ENCODE peak calls at places on chromosomes 4 and X, in nine cellular contexts. One of them, this sample, is unnamed.

GRCh38 chr4:8528713-8529112 is 51.5 kb upstream of the GPR78 start:
- DNase-seq in HCT116: no peak
- DNase-seq in IMR-90: peak; percentile 65
- DNase-seq in GM23338: no peak
- DNase-seq in left ventricle myocardium inferior: no peak
- DNase-seq in RWPE1: no peak
- DNase-seq in pancreas: no peak
- DNase-seq in psoas muscle: no peak
- DNase-seq in brain microvascular endothelial cell: peak; percentile 74
- DNase-seq in this sample: no peak

GRCh38 chrX:40299028-40299479 is 201.3 kb upstream of the BCOR start:
- DNase-seq in HCT116: no peak
- DNase-seq in IMR-90: no peak
- DNase-seq in GM23338: peak; percentile 74
- DNase-seq in left ventricle myocardium inferior: no peak
- DNase-seq in RWPE1: no peak
- DNase-seq in pancreas: no peak
- DNase-seq in psoas muscle: no peak
- DNase-seq in brain microvascular endothelial cell: no peak
- DNase-seq in this sample: no peak

GRCh38 chr4:153215976-153216375 is 11.7 kb downstream of the TRIM2 start:
- DNase-seq in HCT116: no peak
- DNase-seq in IMR-90: no peak
- DNase-seq in GM23338: no peak
- DNase-seq in left ventricle myocardium inferior: no peak
- DNase-seq in RWPE1: no peak
- DNase-seq in pancreas: no peak
- DNase-seq in psoas muscle: no peak
- DNase-seq in brain microvascular endothelial cell: no peak
- DNase-seq in this sample: no peak

GRCh38 chrX:54178100-54178940 is 4.7 kb downstream of the FAM120C start:
- DNase-seq in HCT116: no peak
- DNase-seq in IMR-90: peak; percentile 82
- DNase-seq in GM23338: no peak
- DNase-seq in left ventricle myocardium inferior: no peak
- DNase-seq in RWPE1: peak; percentile 64
- DNase-seq in pancreas: no peak
- DNase-seq in psoas muscle: no peak
- DNase-seq in brain microvascular endothelial cell: peak; percentile 43
- DNase-seq in this sample: peak; percentile 54

GRCh38 chrX:72576161-72576896 is 3.7 kb upstream of the HDAC8 start:
- DNase-seq in HCT116: no peak
- DNase-seq in IMR-90: peak; percentile 52
- DNase-seq in GM23338: no peak
- DNase-seq in left ventricle myocardium inferior: no peak
- DNase-seq in RWPE1: peak; percentile 6
- DNase-seq in pancreas: no peak
- DNase-seq in psoas muscle: no peak
- DNase-seq in brain microvascular endothelial cell: peak; percentile 37
- DNase-seq in this sample: no peak

GRCh38 chr4:110959041-110959643 is 336.3 kb upstream of the PITX2 start:
- DNase-seq in HCT116: no peak
- DNase-seq in IMR-90: peak; percentile 30
- DNase-seq in GM23338: no peak
- DNase-seq in left ventricle myocardium inferior: no peak
- DNase-seq in RWPE1: no peak
- DNase-seq in pancreas: no peak
- DNase-seq in psoas muscle: no peak
- DNase-seq in brain microvascular endothelial cell: no peak
- DNase-seq in this sample: no peak

GRCh38 chrX:72395252-72395651 is 89.5 kb upstream of the CITED1 start:
- DNase-seq in HCT116: no peak
- DNase-seq in IMR-90: no peak
- DNase-seq in GM23338: no peak
- DNase-seq in left ventricle myocardium inferior: no peak
- DNase-seq in RWPE1: no peak
- DNase-seq in pancreas: no peak
- DNase-seq in psoas muscle: no peak
- DNase-seq in brain microvascular endothelial cell: no peak
- DNase-seq in this sample: no peak

GRCh38 chr4:113256946-113257345 is 207.5 kb downstream of the ANK2 start:
- DNase-seq in HCT116: no peak
- DNase-seq in IMR-90: peak; percentile 8
- DNase-seq in GM23338: no peak
- DNase-seq in left ventricle myocardium inferior: no peak
- DNase-seq in RWPE1: peak; percentile 9
- DNase-seq in pancreas: no peak
- DNase-seq in psoas muscle: no peak
- DNase-seq in brain microvascular endothelial cell: no peak
- DNase-seq in this sample: no peak

GRCh38 chr4:140252742-140253555 is 99.0 kb upstream of the MAML3 start:
- DNase-seq in HCT116: peak; percentile 43
- DNase-seq in IMR-90: peak; percentile 56
- DNase-seq in GM23338: peak; percentile 74
- DNase-seq in left ventricle myocardium inferior: peak; percentile 77
- DNase-seq in RWPE1: peak; percentile 74
- DNase-seq in pancreas: peak; percentile 65
- DNase-seq in psoas muscle: peak; percentile 83
- DNase-seq in brain microvascular endothelial cell: peak; percentile 38
- DNase-seq in this sample: peak; percentile 81

GRCh38 chr4:84691170-84691691 is 108.3 kb downstream of the CDS1 start:
- DNase-seq in HCT116: peak; percentile 86
- DNase-seq in IMR-90: peak; percentile 94
- DNase-seq in GM23338: peak; percentile 16
- DNase-seq in left ventricle myocardium inferior: no peak
- DNase-seq in RWPE1: peak; percentile 96
- DNase-seq in pancreas: no peak
- DNase-seq in psoas muscle: no peak
- DNase-seq in brain microvascular endothelial cell: peak; percentile 88
- DNase-seq in this sample: peak; percentile 94

DNA sequence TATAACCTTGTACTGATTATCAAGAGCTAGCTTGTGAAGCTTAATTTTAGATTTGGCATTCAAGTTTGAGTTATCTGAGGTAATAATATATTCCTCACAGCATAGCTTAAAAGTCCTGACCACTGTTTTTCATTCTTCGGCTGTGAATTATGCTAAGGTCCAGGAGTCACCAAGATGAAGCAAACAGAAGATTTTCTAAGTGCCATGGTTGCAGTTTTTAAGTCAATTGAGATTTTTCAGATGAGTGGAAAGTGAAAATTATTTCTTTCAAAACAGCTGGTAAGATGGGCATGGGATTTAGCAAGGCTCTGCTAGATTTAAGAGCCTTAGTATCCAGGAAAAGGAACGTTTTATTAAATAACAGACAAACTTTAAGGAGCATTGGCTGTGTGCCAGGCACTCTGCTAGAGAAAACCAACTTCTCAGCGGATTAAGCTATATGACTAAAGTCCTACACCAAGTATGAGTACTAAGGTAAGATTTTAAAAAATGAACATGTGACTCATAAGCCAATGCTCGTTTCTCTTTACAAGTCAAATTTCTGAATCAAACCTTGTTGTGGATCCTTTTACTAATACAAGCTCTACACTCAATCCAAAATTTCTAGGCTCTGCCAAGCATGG is 149.9 kb upstream of the IL15 start:
- DNase-seq in HCT116: no peak
- DNase-seq in IMR-90: peak; percentile 90
- DNase-seq in GM23338: no peak
- DNase-seq in left ventricle myocardium inferior: no peak
- DNase-seq in RWPE1: peak; percentile 39
- DNase-seq in pancreas: no peak
- DNase-seq in psoas muscle: no peak
- DNase-seq in brain microvascular endothelial cell: peak; percentile 56
- DNase-seq in this sample: no peak
- H3K27ac ChIP-seq in HCT116: no peak overlapping the region
- H3K27ac ChIP-seq in IMR-90: peak overlapping the region; percentile 37
- H3K27ac ChIP-seq in GM23338: no peak overlapping the region
- H3K27ac ChIP-seq in left ventricle myocardium inferior: no peak overlapping the region
- H3K27ac ChIP-seq in RWPE1: peak overlapping the region; percentile 55
- H3K27ac ChIP-seq in pancreas: no peak overlapping the region
- H3K27ac ChIP-seq in psoas muscle: no peak overlapping the region
- H3K27ac ChIP-seq in brain microvascular endothelial cell: peak overlapping the region; percentile 59
- H3K27ac ChIP-seq in this sample: no peak overlapping the region

GRCh38 chrX:56310581-56310980 is 78.4 kb downstream of the KLF8 start:
- DNase-seq in HCT116: no peak
- DNase-seq in IMR-90: no peak
- DNase-seq in GM23338: no peak
- DNase-seq in left ventricle myocardium inferior: no peak
- DNase-seq in RWPE1: no peak
- DNase-seq in pancreas: no peak
- DNase-seq in psoas muscle: no peak
- DNase-seq in brain microvascular endothelial cell: no peak
- DNase-seq in this sample: no peak
- H3K27ac ChIP-seq in HCT116: no peak overlapping the region
- H3K27ac ChIP-seq in IMR-90: no peak overlapping the region
- H3K27ac ChIP-seq in GM23338: no peak overlapping the region
- H3K27ac ChIP-seq in left ventricle myocardium inferior: no peak overlapping the region
- H3K27ac ChIP-seq in RWPE1: no peak overlapping the region
- H3K27ac ChIP-seq in pancreas: no peak overlapping the region
- H3K27ac ChIP-seq in psoas muscle: no peak overlapping the region
- H3K27ac ChIP-seq in brain microvascular endothelial cell: no peak overlapping the region
- H3K27ac ChIP-seq in this sample: no peak overlapping the region

DNA sequence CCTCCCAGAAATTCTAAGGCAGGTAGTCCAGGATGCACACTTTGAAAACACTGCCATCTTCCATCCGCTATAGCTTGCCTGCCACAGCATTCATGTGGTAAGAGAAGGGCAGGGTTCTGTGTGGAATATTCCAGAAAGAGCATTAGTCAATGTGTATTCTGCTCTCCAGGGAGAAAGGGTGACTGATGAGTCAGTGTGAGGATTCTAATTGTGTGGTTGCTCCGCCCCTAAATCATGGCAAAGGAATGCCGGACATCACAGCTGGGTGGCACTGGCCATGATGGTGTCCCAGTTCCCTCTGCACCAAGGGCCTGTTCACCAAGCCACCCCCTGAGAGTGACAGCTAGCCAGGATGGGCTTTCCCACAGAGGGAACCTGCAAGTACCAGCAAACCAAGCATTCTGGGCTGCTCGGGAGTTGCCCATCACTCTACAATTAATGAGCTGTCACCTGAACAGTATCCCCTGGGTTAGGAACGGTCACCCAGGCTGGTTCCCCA is 9.5 kb downstream of the IDS start:
- DNase-seq in HCT116: peak; percentile 59
- DNase-seq in IMR-90: peak; percentile 69
- DNase-seq in GM23338: no peak
- DNase-seq in left ventricle myocardium inferior: no peak
- DNase-seq in RWPE1: peak; percentile 83
- DNase-seq in pancreas: no peak
- DNase-seq in psoas muscle: no peak
- DNase-seq in brain microvascular endothelial cell: peak; percentile 77
- DNase-seq in this sample: peak; percentile 77
- H3K27ac ChIP-seq in HCT116: peak overlapping the region; percentile 46
- H3K27ac ChIP-seq in IMR-90: no peak overlapping the region
- H3K27ac ChIP-seq in GM23338: no peak overlapping the region
- H3K27ac ChIP-seq in left ventricle myocardium inferior: peak overlapping the region; percentile 12
- H3K27ac ChIP-seq in RWPE1: peak overlapping the region; percentile 30
- H3K27ac ChIP-seq in pancreas: no peak overlapping the region
- H3K27ac ChIP-seq in psoas muscle: peak overlapping the region; percentile 30
- H3K27ac ChIP-seq in brain microvascular endothelial cell: peak overlapping the region; percentile 55
- H3K27ac ChIP-seq in this sample: peak overlapping the region; percentile 48

GRCh38 chr4:142596595-142596994 is 249.5 kb downstream of the INPP4B start:
- DNase-seq in HCT116: no peak
- DNase-seq in IMR-90: no peak
- DNase-seq in GM23338: no peak
- DNase-seq in left ventricle myocardium inferior: no peak
- DNase-seq in RWPE1: no peak
- DNase-seq in pancreas: no peak
- DNase-seq in psoas muscle: no peak
- DNase-seq in brain microvascular endothelial cell: no peak
- DNase-seq in this sample: no peak
- H3K27ac ChIP-seq in HCT116: no peak overlapping the region
- H3K27ac ChIP-seq in IMR-90: no peak overlapping the region
- H3K27ac ChIP-seq in GM23338: no peak overlapping the region
- H3K27ac ChIP-seq in left ventricle myocardium inferior: no peak overlapping the region
- H3K27ac ChIP-seq in RWPE1: no peak overlapping the region
- H3K27ac ChIP-seq in pancreas: no peak overlapping the region
- H3K27ac ChIP-seq in psoas muscle: no peak overlapping the region
- H3K27ac ChIP-seq in brain microvascular endothelial cell: no peak overlapping the region
- H3K27ac ChIP-seq in this sample: no peak overlapping the region

DNA sequence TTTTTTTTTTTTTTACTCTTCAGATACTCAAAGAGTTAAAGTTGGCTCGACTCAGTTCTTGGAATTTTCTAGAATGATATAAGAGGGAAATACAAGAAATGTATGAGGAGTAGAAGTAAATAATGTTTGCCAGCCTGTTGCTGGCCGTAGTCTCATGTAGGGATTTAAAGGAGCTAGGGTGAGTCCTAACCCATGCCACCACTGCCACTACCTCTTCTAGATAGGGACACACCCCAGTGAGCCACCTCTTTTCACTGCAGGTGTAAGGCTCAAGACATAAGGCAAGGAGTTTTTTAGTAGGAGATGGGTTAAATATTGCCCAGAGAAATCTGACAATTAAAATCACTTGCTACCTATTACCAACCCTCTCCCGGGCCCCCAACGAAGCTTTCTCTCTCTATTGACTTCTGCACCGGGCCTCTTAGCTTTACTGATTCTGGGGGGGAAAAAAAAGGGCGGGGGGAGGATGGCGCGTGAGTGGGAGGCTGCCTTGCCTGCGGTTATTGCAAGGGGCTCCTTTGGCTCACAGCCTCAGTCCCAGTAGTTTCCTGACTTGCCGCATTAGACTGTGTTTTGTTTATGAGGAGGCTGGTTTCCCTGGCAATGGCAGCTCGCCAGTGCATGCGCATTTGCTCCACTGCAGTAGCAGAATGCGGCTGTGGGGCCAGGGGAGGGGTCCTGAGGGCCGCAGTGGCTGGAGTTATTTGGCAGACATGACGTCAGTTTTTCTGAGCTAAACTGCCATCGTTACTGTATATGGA is 3.0 kb downstream of the LINC00632 start:
- DNase-seq in HCT116: no peak
- DNase-seq in IMR-90: peak; percentile 55
- DNase-seq in GM23338: peak; percentile 79
- DNase-seq in left ventricle myocardium inferior: peak; percentile 39
- DNase-seq in RWPE1: no peak
- DNase-seq in pancreas: peak; percentile 22
- DNase-seq in psoas muscle: peak; percentile 62
- DNase-seq in brain microvascular endothelial cell: peak; percentile 74
- DNase-seq in this sample: no peak
- H3K27ac ChIP-seq in HCT116: no peak overlapping the region
- H3K27ac ChIP-seq in IMR-90: no peak overlapping the region
- H3K27ac ChIP-seq in GM23338: peak overlapping the region; percentile 48
- H3K27ac ChIP-seq in left ventricle myocardium inferior: peak overlapping the region; percentile 27
- H3K27ac ChIP-seq in RWPE1: no peak overlapping the region
- H3K27ac ChIP-seq in pancreas: no peak overlapping the region
- H3K27ac ChIP-seq in psoas muscle: no peak overlapping the region
- H3K27ac ChIP-seq in brain microvascular endothelial cell: no peak overlapping the region
- H3K27ac ChIP-seq in this sample: no peak overlapping the region

GRCh38 chr4:55866973-55867574 is 13.6 kb downstream of the EXOC1 start:
- DNase-seq in HCT116: peak; percentile 51
- DNase-seq in IMR-90: peak; percentile 74
- DNase-seq in GM23338: peak; percentile 77
- DNase-seq in left ventricle myocardium inferior: no peak
- DNase-seq in RWPE1: peak; percentile 29
- DNase-seq in pancreas: no peak
- DNase-seq in psoas muscle: no peak
- DNase-seq in brain microvascular endothelial cell: peak; percentile 34
- DNase-seq in this sample: peak; percentile 59
- H3K27ac ChIP-seq in HCT116: peak overlapping the region; percentile 49
- H3K27ac ChIP-seq in IMR-90: no peak overlapping the region
- H3K27ac ChIP-seq in GM23338: no peak overlapping the region
- H3K27ac ChIP-seq in left ventricle myocardium inferior: peak overlapping the region; percentile 75
- H3K27ac ChIP-seq in RWPE1: no peak overlapping the region
- H3K27ac ChIP-seq in pancreas: peak overlapping the region; percentile 33
- H3K27ac ChIP-seq in psoas muscle: peak overlapping the region; percentile 73
- H3K27ac ChIP-seq in brain microvascular endothelial cell: peak overlapping the region; percentile 78
- H3K27ac ChIP-seq in this sample: no peak overlapping the region

This sample was measured in SJSA1.